ENCODE peak calls at places on chromosomes 3 and 15, in eight cellular contexts. C, Y, I, V, P, K, B and T are unnamed samples. For H3K4me1, the result is how much of the 10 kb centered on the place peaks cover.

GRCh38 chr15:69011641-69012040 is 2.9 kb upstream of the NOX5 start:
- DNase-seq in V (no peak), C (no peak), B (no peak), P (no peak), Y (no peak), I (no peak), K (no peak), T (no peak)

GRCh38 chr15:54305138-54305537 is 326.9 kb downstream of the UNC13C start:
- DNase-seq in K (no peak), B (no peak), C (no peak), Y (no peak), P (no peak), I (no peak), V (no peak), T (no peak)

GRCh38 chr3:158097571-158098553 is 8.4 kb downstream of the SHOX2 start:
- DNase-seq in V (no peak), C (peak), K (peak), I (peak), B (peak), P (no peak), Y (peak), T (peak)

GRCh38 chr3:11128682-11129632 is 25.3 kb upstream of the HRH1 start:
- DNase-seq in C (no peak), B (no peak), P (no peak), I (no peak), V (no peak), K (no peak), Y (no peak), T (no peak)

GRCh38 chr3:188706176-188706575 is 465.6 kb upstream of the TPRG1 start:
- DNase-seq in I (no peak), P (no peak), Y (no peak), V (no peak), C (no peak), K (no peak), B (peak), T (no peak)

GRCh38 chr15:67048281-67049279 is 16.8 kb upstream of the SMAD3 start:
- DNase-seq in P (no peak), I (no peak), V (no peak), C (peak), Y (peak), K (peak), B (peak), T (peak)

GRCh38 chr15:72790302-72790955 is 6.9 kb upstream of the ADPGK start:
- DNase-seq in K (no peak), C (no peak), V (no peak), P (no peak), I (no peak), B (peak), Y (no peak), T (no peak)

GRCh38 chr3:112395166-112395894 is 62.4 kb downstream of the CD200 start:
- DNase-seq in P (no peak), B (peak), V (no peak), K (no peak), C (no peak), I (no peak), Y (no peak), T (no peak)

GRCh38 chr3:133269393-133269792 is 130.5 kb upstream of the BFSP2 start:
- DNase-seq in B (no peak), Y (no peak), P (no peak), K (no peak), V (no peak), I (no peak), C (no peak), T (no peak)

GRCh38 chr3:119596392-119596791 is 1.3 kb upstream of the PLA1A start:
- DNase-seq in I (no peak), C (no peak), B (no peak), K (no peak), V (no peak), P (no peak), Y (no peak), T (no peak)

GRCh38 chr15:93333826-93334225 is 244.8 kb upstream of the RGMA start:
- DNase-seq in P (no peak), C (no peak), K (no peak), Y (no peak), I (no peak), B (no peak), V (no peak), T (no peak)

GRCh38 chr15:75451202-75451673 is 252 bp downstream of the SIN3A start:
- DNase-seq in C (no peak), I (no peak), V (no peak), B (no peak), K (no peak), Y (no peak), P (peak), T (no peak)

GRCh38 chr3:46860381-46861292 is 2.6 kb downstream of the MYL3 start:
- DNase-seq in K (peak), Y (no peak), B (no peak), C (no peak), V (peak), I (peak), P (no peak), T (peak)

GRCh38 chr3:73432021-73432722 is 192.6 kb downstream of the PDZRN3 start:
- DNase-seq in K (peak), P (no peak), I (no peak), B (peak), Y (no peak), V (no peak), C (no peak), T (no peak)

GRCh38 chr15:54605556-54605955 is 591.2 kb downstream of the RSL24D1 start:
- DNase-seq in B (no peak), C (no peak), Y (no peak), I (no peak), K (no peak), P (no peak), V (no peak), T (no peak)

GRCh38 chr3:115351193-115351592 is 204.1 kb upstream of the ZBTB20 start:
- DNase-seq in V (no peak), P (no peak), B (no peak), K (no peak), I (no peak), Y (no peak), C (no peak), T (no peak)

GRCh38 chr3:69987833-69988232 is 11.7 kb upstream of the SAMMSON start:
- DNase-seq in K (no peak), I (no peak), Y (no peak), P (no peak), V (no peak), C (no peak), B (no peak), T (no peak)

GRCh38 chr15:56244237-56244810 is 645 bp upstream of the RFX7 start:
- DNase-seq in B (peak), V (peak), Y (peak), I (peak), C (peak), K (peak), P (no peak), T (peak)

GRCh38 chr3:170467007-170467406 is 48.3 kb downstream of the CLDN11 start:
- DNase-seq in P (no peak), K (no peak), Y (no peak), B (no peak), C (no peak), I (no peak), V (no peak), T (no peak)

GRCh38 chr3:114741066-114741465 is 406.0 kb downstream of the ZBTB20 start:
- DNase-seq in P (no peak), V (no peak), B (peak), C (no peak), K (no peak), I (no peak), Y (no peak), T (no peak)

GRCh38 chr3:107263269-107264021 is 113.8 kb upstream of the CCDC54 start:
- DNase-seq in P (no peak), I (no peak), V (peak), B (no peak), Y (no peak), K (no peak), C (no peak), T (no peak)

GRCh38 chr3:182479766-182480336 is 313.5 kb upstream of the ATP11B start:
- DNase-seq in C (no peak), K (no peak), I (no peak), P (no peak), B (no peak), V (no peak), Y (no peak), T (no peak)

GRCh38 chr3:14861451-14862302 is 42.9 kb downstream of the FGD5 start:
- DNase-seq in I (no peak), V (no peak), K (no peak), Y (no peak), B (no peak), P (no peak), C (no peak), T (no peak)

GRCh38 chr3:189981668-189982067 is 139.0 kb downstream of the P3H2 start:
- DNase-seq in V (peak), B (peak), C (no peak), Y (no peak), P (no peak), I (no peak), K (peak), T (peak)

GRCh38 chr3:157086053-157086761 is 73.7 kb downstream of the CCNL1 start:
- DNase-seq in B (no peak), C (no peak), V (no peak), P (no peak), I (peak), K (no peak), Y (no peak), T (no peak)

GRCh38 chr3:98732239-98733054 is 30.7 kb upstream of the ST3GAL6 start:
- DNase-seq in I (peak), Y (peak), C (peak), P (no peak), K (peak), V (peak), B (no peak), T (peak)

GRCh38 chr3:52050571-52050970 is 5.8 kb downstream of the DUSP7 start:
- DNase-seq in C (no peak), V (no peak), K (no peak), B (no peak), Y (no peak), P (no peak), I (no peak), T (no peak)

GRCh38 chr3:4945318-4945717 is 33.9 kb upstream of the BHLHE40 start:
- DNase-seq in I (no peak), V (no peak), P (no peak), K (no peak), B (no peak), Y (no peak), C (no peak), T (no peak)

GRCh38 chr15:50627351-50628055 is 59.1 kb downstream of the TRPM7 start:
- DNase-seq in B (peak), K (no peak), P (no peak), C (no peak), I (no peak), V (no peak), Y (no peak), T (no peak)

GRCh38 chr3:130341388-130341787 is 4.1 kb upstream of the COL6A5 start:
- DNase-seq in B (no peak), K (no peak), P (no peak), Y (no peak), I (no peak), V (no peak), C (no peak), T (no peak)

GRCh38 chr3:43155016-43155415 is 49.1 kb upstream of the POMGNT2 start:
- DNase-seq in V (no peak), P (no peak), K (no peak), I (no peak), C (no peak), Y (no peak), B (no peak), T (no peak)

GRCh38 chr3:43155464-43156121 is 49.7 kb upstream of the POMGNT2 start:
- DNase-seq in B (peak), P (no peak), K (peak), C (peak), V (peak), I (peak), Y (peak), T (peak)

GRCh38 chr3:43153189-43154083 is 47.6 kb upstream of the POMGNT2 start:
- DNase-seq in P (no peak), K (no peak), Y (no peak), V (peak), I (no peak), C (peak), B (peak), T (no peak)

GRCh38 chr3:43156812-43157455 is 51.1 kb upstream of the POMGNT2 start:
- DNase-seq in K (no peak), P (no peak), Y (no peak), I (no peak), B (no peak), C (no peak), V (no peak), T (no peak)

GRCh38 chr3:43152649-43153048 is 46.8 kb upstream of the POMGNT2 start:
- DNase-seq in C (no peak), P (no peak), I (no peak), V (no peak), B (no peak), Y (no peak), K (no peak), T (no peak)
- TF ChIP-seq POLR2A in C (no peak), P (no peak), I (no peak), V (no peak), B (no peak), Y (no peak), K (no peak), T (no peak)

GRCh38 chr3:31247063-31247447 is 285.7 kb upstream of the STT3B start:
- DNase-seq in V (no peak), K (no peak), P (no peak), B (no peak), Y (no peak), C (no peak), I (no peak), T (no peak)
- H3K4me1 ChIP-seq in V (under half), K (under half), P (under half), B (under half), Y (under half), C (under half), I (under half), T (under half)

DNA sequence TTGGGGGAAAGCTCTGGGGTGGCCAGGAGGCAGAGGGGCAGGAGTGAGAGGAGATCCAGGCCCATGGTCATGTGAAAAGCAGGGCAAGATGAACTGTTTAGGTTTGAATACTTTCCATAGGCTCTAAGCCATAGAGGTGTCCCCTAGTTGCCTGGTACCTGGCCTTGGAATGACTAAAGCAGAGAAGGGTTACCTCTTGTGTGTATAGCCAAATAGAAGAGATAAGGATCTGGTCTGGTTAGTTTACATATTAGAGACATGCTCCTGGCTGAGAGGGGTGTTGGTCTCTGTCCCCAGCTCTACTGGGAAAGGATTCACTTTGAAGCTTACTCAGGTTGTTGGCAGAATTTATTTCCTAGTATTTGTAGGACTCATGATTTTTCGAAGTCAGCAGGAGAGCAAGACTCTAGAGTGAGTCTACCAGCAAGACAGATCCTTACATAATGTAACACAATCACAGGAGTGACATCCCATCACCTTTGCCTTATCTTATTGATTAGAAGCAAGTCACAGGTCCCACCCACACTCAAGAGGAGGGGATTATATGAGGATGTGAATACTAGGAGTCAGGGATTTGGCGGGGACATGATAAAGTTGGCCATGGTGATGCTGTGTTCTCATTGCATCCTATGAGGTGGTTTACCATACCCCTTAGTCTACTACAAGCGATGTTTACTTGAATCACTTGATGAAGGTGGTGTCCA is 11.4 kb upstream of the TM4SF1 start:
- DNase-seq in I (no peak), V (no peak), P (no peak), C (no peak), B (no peak), Y (no peak), K (peak), T (no peak)
- TF ChIP-seq POLR2A in I (no peak), V (no peak), P (no peak), C (no peak), B (peak), Y (no peak), K (no peak), T (no peak)

GRCh38 chr3:61667417-61668213 is 106.2 kb downstream of the PTPRG start:
- DNase-seq in B (no peak), K (no peak), V (no peak), C (peak), I (no peak), Y (no peak), P (no peak), T (no peak)
- H3K4me1 ChIP-seq in B (under half), K (under half), V (under half), C (under half), I (half or more), Y (under half), P (under half), T (under half)

GRCh38 chr15:34043391-34043790 is 4.4 kb upstream of the AVEN start:
- DNase-seq in C (no peak), V (no peak), I (no peak), K (no peak), Y (no peak), B (no peak), P (no peak), T (no peak)

GRCh38 chr15:34038023-34038403 is 991 bp downstream of the AVEN start:
- DNase-seq in K (no peak), V (no peak), P (no peak), I (no peak), B (no peak), Y (no peak), C (no peak), T (no peak)

GRCh38 chr15:34039180-34039486 is at the start of gene AVEN:
- DNase-seq in I (no peak), P (no peak), Y (no peak), C (no peak), K (no peak), B (no peak), V (no peak), T (no peak)

GRCh38 chr15:34039506-34040123 is 611 bp upstream of the AVEN start:
- DNase-seq in I (no peak), C (no peak), B (peak), V (no peak), Y (no peak), K (no peak), P (no peak), T (no peak)

DNA sequence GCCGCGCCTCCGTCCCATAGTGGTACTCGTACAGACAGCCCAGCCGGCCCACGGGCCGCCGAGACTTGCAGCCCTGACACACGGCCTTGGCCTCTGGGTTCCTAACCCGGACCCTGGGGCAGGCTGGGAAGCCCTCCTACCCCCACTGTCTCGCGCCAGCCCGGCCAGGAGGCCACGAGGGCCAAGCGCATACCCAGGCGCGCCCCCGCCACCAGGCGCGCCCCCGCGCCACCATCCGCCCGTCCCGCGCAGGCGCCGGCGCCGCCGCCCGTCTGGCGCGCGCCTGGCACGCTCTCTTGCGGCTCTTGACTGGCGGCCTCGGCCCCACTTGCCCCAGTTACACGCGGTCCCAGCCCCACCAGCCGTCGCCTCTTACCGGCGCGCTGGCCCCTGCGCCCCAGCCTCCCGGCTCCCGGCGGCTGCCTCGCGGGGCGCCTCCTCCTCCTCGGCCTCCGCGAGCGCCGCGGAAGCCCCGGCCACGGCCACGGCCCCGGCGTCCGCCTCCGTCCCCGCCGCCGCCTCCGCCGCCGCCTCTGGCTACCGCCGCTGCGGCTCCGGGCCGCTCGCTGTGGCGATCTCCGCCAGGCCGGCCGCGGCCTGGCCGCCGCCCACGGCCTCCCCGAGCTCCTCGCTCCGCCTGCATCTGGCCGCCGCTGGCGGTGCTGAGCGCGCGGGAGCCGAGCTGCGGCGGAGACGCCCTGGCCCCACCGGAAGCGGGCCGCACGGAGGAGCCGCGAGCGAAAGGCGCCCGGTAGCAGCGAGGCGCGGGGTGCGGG is 412 bp downstream of the AVEN start:
- DNase-seq in Y (peak), P (peak), V (peak), B (peak), I (peak), C (peak), K (peak), T (peak)
- TF ChIP-seq POLR2A in Y (no peak), P (no peak), V (peak), B (peak), I (no peak), C (peak), K (peak), T (peak)

GRCh38 chr15:90001062-90001682 is at the start of gene ZNF710:
- DNase-seq in K (peak), V (peak), P (no peak), Y (no peak), C (peak), B (peak), I (peak), T (no peak)

GRCh38 chr15:90004252-90004651 is 3.1 kb downstream of the ZNF710 start:
- DNase-seq in I (no peak), K (no peak), P (no peak), V (no peak), Y (no peak), B (no peak), C (no peak), T (peak)

GRCh38 chr15:90001683-90002427 is 731 bp downstream of the ZNF710 start:
- DNase-seq in K (peak), Y (peak), C (peak), V (peak), P (no peak), B (peak), I (peak), T (peak)

GRCh38 chr15:90003736-90004135 is 2.6 kb downstream of the ZNF710 start:
- DNase-seq in K (no peak), I (no peak), B (no peak), P (no peak), V (peak), Y (no peak), C (no peak), T (peak)

DNA sequence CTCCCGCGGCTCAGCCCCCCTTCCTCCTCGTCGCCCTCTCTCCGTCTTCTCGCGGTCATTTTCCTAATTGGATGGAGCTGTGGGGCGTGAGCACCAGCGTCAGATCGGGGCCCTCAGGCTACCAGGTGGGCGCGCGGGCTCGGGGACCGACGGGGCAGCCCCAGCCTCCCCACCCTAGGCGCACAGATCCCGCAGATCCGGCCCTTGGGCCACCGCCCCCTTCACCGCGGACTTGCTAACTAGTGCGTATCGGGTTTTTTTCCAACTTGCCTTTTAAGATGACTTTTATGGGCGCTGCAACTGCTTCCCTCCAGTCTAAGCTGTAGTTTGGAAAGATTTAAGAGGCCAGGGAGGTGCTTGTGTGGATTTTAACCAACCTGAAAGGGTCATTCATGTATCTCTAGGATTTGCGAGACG is 1.3 kb downstream of the ZNF710 start:
- DNase-seq in V (peak), P (no peak), B (peak), K (peak), I (peak), Y (no peak), C (peak), T (no peak)
- H3K4me1 ChIP-seq in V (under half), P (half or more), B (under half), K (half or more), I (under half), Y (half or more), C (half or more), T (under half)

GRCh38 chr3:3107858-3108257 is 2.3 kb downstream of the IL5RA start:
- DNase-seq in P (no peak), C (no peak), V (no peak), B (no peak), K (no peak), Y (no peak), I (no peak), T (no peak)

GRCh38 chr3:3109407-3110298 is 521 bp downstream of the IL5RA start:
- DNase-seq in V (no peak), P (no peak), I (no peak), B (no peak), C (no peak), K (no peak), Y (no peak), T (no peak)

GRCh38 chr3:3110749-3111361 is 681 bp upstream of the IL5RA start:
- DNase-seq in K (no peak), B (no peak), Y (no peak), P (no peak), I (no peak), V (no peak), C (no peak), T (no peak)

GRCh38 chr3:3110299-3110630 is at the start of gene IL5RA:
- DNase-seq in Y (no peak), V (no peak), B (no peak), C (no peak), K (peak), P (no peak), I (no peak), T (no peak)

GRCh38 chr3:3113042-3113709 is 3.0 kb upstream of the IL5RA start:
- DNase-seq in I (no peak), Y (no peak), C (no peak), P (no peak), B (no peak), V (no peak), K (no peak), T (no peak)
- TF ChIP-seq POLR2A in I (no peak), Y (no peak), C (no peak), P (no peak), B (no peak), V (no peak), K (no peak), T (no peak)